ENCODE peak calls at places on chromosome 14, in four cellular contexts. K is MM.1S, Y is lung, N is cardiac muscle cell. Z is an unnamed sample.
A peak's percentile ranks its signal among the peaks of the same experiment; 100 is the strongest.

GRCh38 chr14:96162741-96163140 is 41.9 kb upstream of the BDKRB2 start:
- DNase-seq in K (no peak), Y (no peak), N (no peak), Z (no peak)

GRCh38 chr14:76307786-76308780 is 67.9 kb upstream of the ESRRB start:
- DNase-seq in K (no peak), Y (no peak), N (no peak), Z (no peak)

GRCh38 chr14:51962678-51963077 is 26.7 kb upstream of the RTRAF start:
- DNase-seq in K (no peak), Y (no peak), N (no peak), Z (no peak)

GRCh38 chr14:105864651-105865265 is 338.4 kb downstream of the TMEM121 start:
- DNase-seq in K (no peak), Y (no peak), N (no peak), Z (no peak)

GRCh38 chr14:22555573-22556011 is 33.4 kb downstream of the DAD1 start:
- DNase-seq in K (peak; percentile 26), Y (no peak), N (no peak), Z (peak; percentile 58)

GRCh38 chr14:91258876-91259275 is 14.4 kb upstream of the GPR68 start:
- DNase-seq in K (no peak), Y (no peak), N (no peak), Z (no peak)

GRCh38 chr14:55454264-55455151 is 14.1 kb upstream of the TBPL2 start:
- DNase-seq in K (no peak), Y (no peak), N (no peak), Z (no peak)

GRCh38 chr14:95270203-95270602 is 49.5 kb downstream of the CLMN start:
- DNase-seq in K (no peak), Y (no peak), N (no peak), Z (no peak)

GRCh38 chr14:24838945-24839616 is 205.1 kb upstream of the GZMB start:
- DNase-seq in K (no peak), Y (no peak), N (peak; percentile 56), Z (no peak)

GRCh38 chr14:60951781-60952435 is 29.0 kb downstream of the TRMT5 start:
- DNase-seq in K (no peak), Y (no peak), N (no peak), Z (no peak)

GRCh38 chr14:48193893-48194292 is 518.5 kb upstream of the MDGA2 start:
- DNase-seq in K (no peak), Y (no peak), N (no peak), Z (no peak)

GRCh38 chr14:55388160-55388559 is 23.5 kb downstream of the ATG14 start:
- DNase-seq in K (no peak), Y (no peak), N (no peak), Z (no peak)

GRCh38 chr14:55438066-55438683 is 2.2 kb downstream of the TBPL2 start:
- DNase-seq in K (no peak), Y (no peak), N (peak; percentile 66), Z (peak; percentile 53)

GRCh38 chr14:51836417-51836816 is 24.0 kb upstream of the GNG2 start:
- DNase-seq in K (no peak), Y (no peak), N (no peak), Z (no peak)

GRCh38 chr14:67137744-67138371 is 51.4 kb upstream of the GARIN2 start:
- DNase-seq in K (peak; percentile 17), Y (no peak), N (no peak), Z (peak; percentile 11)

GRCh38 chr14:76926521-76927251 is 100.5 kb downstream of the LRRC74A start:
- DNase-seq in K (peak; percentile 39), Y (no peak), N (no peak), Z (peak; percentile 51)

GRCh38 chr14:61213116-61213720 is 67.9 kb downstream of the TMEM30B start:
- DNase-seq in K (no peak), Y (no peak), N (no peak), Z (no peak)

GRCh38 chr14:22296722-22297121 is 292.3 kb downstream of the DAD1 start:
- DNase-seq in K (peak; percentile 27), Y (no peak), N (no peak), Z (no peak)

GRCh38 chr14:83548061-83548839 is 1981.7 kb upstream of the FLRT2 start:
- DNase-seq in K (no peak), Y (no peak), N (peak; percentile 37), Z (no peak)

GRCh38 chr14:30608533-30609006 is 13.5 kb upstream of the SCFD1 start:
- DNase-seq in K (no peak), Y (no peak), N (no peak), Z (no peak)

GRCh38 chr14:23641915-23642588 is 5.9 kb downstream of the DHRS2 start:
- DNase-seq in K (no peak), Y (no peak), N (no peak), Z (no peak)

GRCh38 chr14:44564908-44565307 is 57.8 kb upstream of the FSCB start:
- DNase-seq in K (no peak), Y (no peak), N (no peak), Z (no peak)

GRCh38 chr14:36767603-36768281 is 106.1 kb downstream of the PAX9 start:
- DNase-seq in K (no peak), Y (no peak), N (no peak), Z (no peak)

GRCh38 chr14:68520637-68521556 is 272.0 kb downstream of the ZFP36L1 start:
- DNase-seq in K (no peak), Y (peak; percentile 85), N (no peak), Z (no peak)
- H3K4me1 ChIP-seq in K (peaks cover 7% of the 10 kb centered on the region), Y (peaks cover 16% of the 10 kb centered on the region), N (peaks cover 12% of the 10 kb centered on the region), Z (peaks cover 16% of the 10 kb centered on the region)

DNA sequence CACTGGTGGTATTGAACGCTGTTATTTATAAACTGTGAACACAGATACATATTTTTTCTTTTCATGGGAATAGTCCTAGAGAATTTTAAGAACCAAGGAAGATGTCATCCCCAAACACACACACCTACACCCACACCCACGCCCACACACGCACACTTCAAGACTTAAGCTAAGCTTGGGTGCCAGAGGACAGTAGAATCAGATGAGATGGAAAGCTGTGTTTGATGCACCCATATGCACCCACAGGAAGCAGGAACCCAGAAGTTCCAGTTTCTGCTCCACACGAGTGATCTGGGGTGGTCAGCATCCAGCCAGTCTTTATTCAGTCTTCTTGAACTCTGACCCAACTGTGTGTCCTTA is 348.3 kb downstream of the KCNH5 start:
- DNase-seq in K (no peak), Y (no peak), N (no peak), Z (no peak)
- H3K4me1 ChIP-seq in K (no peaks in the 10 kb centered on the region), Y (no peaks in the 10 kb centered on the region), N (no peaks in the 10 kb centered on the region), Z (no peaks in the 10 kb centered on the region)

GRCh38 chr14:21088687-21089086 is 9.8 kb downstream of the ZNF219 start:
- DNase-seq in K (no peak), Y (no peak), N (no peak), Z (no peak)

GRCh38 chr14:21089877-21090193 is 8.6 kb downstream of the ZNF219 start:
- DNase-seq in K (no peak), Y (no peak), N (no peak), Z (no peak)

GRCh38 chr14:21090194-21090939 is 8.1 kb downstream of the ZNF219 start:
- DNase-seq in K (no peak), Y (no peak), N (no peak), Z (peak; percentile 39)

GRCh38 chr14:21087294-21088091 is 11.0 kb downstream of the ZNF219 start:
- DNase-seq in K (peak; percentile 39), Y (no peak), N (no peak), Z (peak; percentile 77)

GRCh38 chr14:21089271-21089670 is 9.2 kb downstream of the ZNF219 start:
- DNase-seq in K (no peak), Y (no peak), N (no peak), Z (no peak)
- H3K4me1 ChIP-seq in K (no peaks in the 10 kb centered on the region), Y (no peaks in the 10 kb centered on the region), N (peaks cover 14% of the 10 kb centered on the region), Z (peaks cover 16% of the 10 kb centered on the region)

GRCh38 chr14:100246809-100247428 is 8.0 kb downstream of the YY1 start:
- DNase-seq in K (no peak), Y (no peak), N (peak; percentile 75), Z (peak; percentile 53)
- H3K4me1 ChIP-seq in K (no peaks in the 10 kb centered on the region), Y (peaks cover 41% of the 10 kb centered on the region), N (peaks cover 23% of the 10 kb centered on the region), Z (peaks cover 87% of the 10 kb centered on the region)

GRCh38 chr14:103436533-103436932 is 51.3 kb downstream of the MARK3 start:
- DNase-seq in K (no peak), Y (no peak), N (no peak), Z (no peak)
- H3K4me1 ChIP-seq in K (no peaks in the 10 kb centered on the region), Y (peaks cover 15% of the 10 kb centered on the region), N (no peaks in the 10 kb centered on the region), Z (no peaks in the 10 kb centered on the region)

DNA sequence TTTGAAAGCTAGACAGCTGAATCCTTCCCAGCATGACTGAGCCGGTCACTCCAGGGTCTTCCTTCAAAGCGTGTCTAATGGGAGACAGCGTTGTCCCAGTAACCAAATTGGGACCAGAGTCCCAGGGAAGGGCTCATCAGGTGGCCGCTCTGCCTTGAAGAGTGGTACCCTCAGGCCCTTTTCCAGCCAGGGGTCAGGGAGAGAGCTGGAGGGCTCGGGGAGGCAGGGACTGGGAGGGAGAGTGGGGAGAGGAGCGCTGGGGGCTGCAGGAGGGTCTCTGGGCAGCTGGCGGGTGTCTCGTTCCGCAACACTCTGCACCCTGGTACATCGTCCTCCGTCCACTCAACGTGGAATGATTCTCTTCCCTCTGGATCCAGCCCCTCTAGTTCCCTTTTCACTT is 1.6 kb upstream of the RTL1 start:
- DNase-seq in K (no peak), Y (no peak), N (no peak), Z (no peak)
- H3K4me1 ChIP-seq in K (no peaks in the 10 kb centered on the region), Y (no peaks in the 10 kb centered on the region), N (peaks cover 11% of the 10 kb centered on the region), Z (no peaks in the 10 kb centered on the region)

DNA sequence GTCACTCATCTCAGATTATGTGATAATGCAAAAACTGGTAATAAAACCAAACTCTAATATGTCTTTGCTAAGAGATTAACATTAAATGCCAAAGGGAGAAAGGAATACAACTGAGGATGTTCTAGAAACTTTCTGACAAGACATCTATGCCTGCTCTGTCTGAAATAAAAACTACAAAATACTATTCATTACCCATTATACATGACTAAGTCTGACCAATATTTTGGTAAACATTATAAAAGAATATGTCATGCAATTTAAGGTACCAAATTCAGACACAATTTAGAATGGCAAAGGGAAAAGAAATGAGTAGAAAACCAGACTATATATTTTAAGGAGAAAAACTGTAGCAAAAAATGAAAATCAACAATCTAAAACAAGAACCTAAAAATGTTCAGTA is 39.5 kb downstream of the UBR7 start:
- DNase-seq in K (no peak), Y (no peak), N (no peak), Z (no peak)
- H3K4me1 ChIP-seq in K (peaks cover 24% of the 10 kb centered on the region), Y (no peaks in the 10 kb centered on the region), N (no peaks in the 10 kb centered on the region), Z (no peaks in the 10 kb centered on the region)

GRCh38 chr14:53380508-53381225 is 227.5 kb upstream of the DDHD1 start:
- DNase-seq in K (no peak), Y (no peak), N (no peak), Z (no peak)

GRCh38 chr14:53376064-53376463 is 222.9 kb upstream of the DDHD1 start:
- DNase-seq in K (no peak), Y (no peak), N (no peak), Z (no peak)

GRCh38 chr14:53380041-53380440 is 226.9 kb upstream of the DDHD1 start:
- DNase-seq in K (no peak), Y (no peak), N (no peak), Z (no peak)

GRCh38 chr14:53375573-53375972 is 222.4 kb upstream of the DDHD1 start:
- DNase-seq in K (no peak), Y (no peak), N (no peak), Z (no peak)

DNA sequence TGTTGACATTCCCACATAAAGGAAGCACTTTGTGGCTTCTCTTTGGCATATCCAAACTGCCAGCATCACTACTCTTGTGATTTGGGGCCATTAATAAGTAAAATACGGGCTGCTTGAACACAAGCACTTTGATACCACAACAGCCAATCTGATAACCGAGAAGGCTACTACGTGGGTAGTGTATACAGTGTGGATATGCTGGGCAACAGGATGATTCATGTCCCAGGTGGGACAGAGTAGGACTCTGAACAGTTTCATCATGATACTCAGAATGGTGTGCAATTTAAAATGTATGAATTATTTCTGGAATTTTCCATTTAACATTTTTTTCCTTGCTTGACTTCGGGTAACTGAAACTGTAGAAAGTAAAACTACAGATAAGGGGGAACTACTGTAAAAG is 225.0 kb upstream of the DDHD1 start:
- DNase-seq in K (no peak), Y (no peak), N (no peak), Z (no peak)
- H3K4me1 ChIP-seq in K (no peaks in the 10 kb centered on the region), Y (no peaks in the 10 kb centered on the region), N (no peaks in the 10 kb centered on the region), Z (no peaks in the 10 kb centered on the region)

GRCh38 chr14:73787760-73788508 is 63.7 kb upstream of the PTGR2 start:
- DNase-seq in K (peak; percentile 27), Y (no peak), N (no peak), Z (peak; percentile 41)
- H3K4me1 ChIP-seq in K (peaks cover 7% of the 10 kb centered on the region), Y (peaks cover 25% of the 10 kb centered on the region), N (peaks cover 45% of the 10 kb centered on the region), Z (peaks cover 55% of the 10 kb centered on the region)

Z was measured in OCI-LY7.